ENCODE peak calls at places on chromosomes 4 and X, in nine cellular contexts. A, U, R, Q, Z, C, Y, N and G are unnamed samples.

GRCh38 chrX:5295004-5295403 is 933.7 kb downstream of the NLGN4X start:
- DNase-seq in A (no peak), U (no peak), R (no peak), Q (no peak), Z (no peak), C (no peak), Y (no peak), N (no peak), G (no peak)

GRCh38 chr4:147754037-147754445 is 22.2 kb downstream of the ARHGAP10 start:
- DNase-seq in A (no peak), U (no peak), R (no peak), Q (no peak), Z (peak), C (no peak), Y (no peak), N (peak), G (peak)

GRCh38 chr4:141021397-141022194 is 111.7 kb downstream of the RNF150 start:
- DNase-seq in A (no peak), U (no peak), R (no peak), Q (no peak), Z (no peak), C (no peak), Y (peak), N (no peak), G (peak)

GRCh38 chr4:65845169-65845568 is 174.9 kb upstream of the EPHA5 start:
- DNase-seq in A (no peak), U (no peak), R (no peak), Q (no peak), Z (no peak), C (no peak), Y (no peak), N (no peak), G (no peak)

GRCh38 chr4:120921456-120922389 is 803 bp downstream of the PRDM5 start:
- DNase-seq in A (peak), U (peak), R (peak), Q (peak), Z (peak), C (no peak), Y (peak), N (peak), G (peak)

GRCh38 chr4:47531241-47531953 is 46.3 kb downstream of the ATP10D start:
- DNase-seq in A (peak), U (no peak), R (no peak), Q (no peak), Z (peak), C (no peak), Y (no peak), N (peak), G (peak)

GRCh38 chr4:168221298-168221697 is 97.3 kb downstream of the DDX60 start:
- DNase-seq in A (no peak), U (no peak), R (no peak), Q (no peak), Z (peak), C (no peak), Y (no peak), N (peak), G (peak)

GRCh38 chr4:83362492-83363329 is 28.1 kb upstream of the HPSE start:
- DNase-seq in A (peak), U (no peak), R (no peak), Q (no peak), Z (peak), C (peak), Y (no peak), N (peak), G (peak)

GRCh38 chr4:95465010-95465409 is 83.8 kb downstream of the UNC5C start:
- DNase-seq in A (no peak), U (no peak), R (no peak), Q (no peak), Z (no peak), C (no peak), Y (no peak), N (peak), G (no peak)

GRCh38 chr4:20487446-20487845 is 212.8 kb upstream of the PACRGL start:
- DNase-seq in A (no peak), U (no peak), R (no peak), Q (no peak), Z (no peak), C (no peak), Y (no peak), N (no peak), G (no peak)

GRCh38 chrX:151982217-151982616 is 7.7 kb upstream of the GABRE start:
- DNase-seq in A (no peak), U (no peak), R (no peak), Q (no peak), Z (peak), C (no peak), Y (no peak), N (peak), G (peak)

GRCh38 chr4:150252741-150253140 is 174.5 kb downstream of the DCLK2 start:
- DNase-seq in A (no peak), U (no peak), R (no peak), Q (no peak), Z (no peak), C (no peak), Y (no peak), N (no peak), G (no peak)

GRCh38 chr4:17029964-17030363 is 131.5 kb upstream of the LDB2 start:
- DNase-seq in A (no peak), U (no peak), R (no peak), Q (no peak), Z (no peak), C (no peak), Y (no peak), N (peak), G (no peak)

GRCh38 chr4:12949719-12950118 is 534.4 kb downstream of the RAB28 start:
- DNase-seq in A (no peak), U (no peak), R (no peak), Q (no peak), Z (no peak), C (no peak), Y (no peak), N (no peak), G (no peak)

GRCh38 chrX:103554687-103555417 is 30.5 kb upstream of the TCEAL4 start:
- DNase-seq in A (peak), U (no peak), R (no peak), Q (no peak), Z (peak), C (peak), Y (peak), N (peak), G (no peak)

GRCh38 chr4:2995546-2996265 is 32.3 kb downstream of the GRK4 start:
- DNase-seq in A (no peak), U (no peak), R (no peak), Q (no peak), Z (no peak), C (no peak), Y (no peak), N (no peak), G (no peak)

GRCh38 chrX:6678313-6678712 is 143.4 kb upstream of the VCX3A start:
- DNase-seq in A (no peak), U (no peak), R (no peak), Q (no peak), Z (no peak), C (no peak), Y (no peak), N (no peak), G (no peak)

DNA sequence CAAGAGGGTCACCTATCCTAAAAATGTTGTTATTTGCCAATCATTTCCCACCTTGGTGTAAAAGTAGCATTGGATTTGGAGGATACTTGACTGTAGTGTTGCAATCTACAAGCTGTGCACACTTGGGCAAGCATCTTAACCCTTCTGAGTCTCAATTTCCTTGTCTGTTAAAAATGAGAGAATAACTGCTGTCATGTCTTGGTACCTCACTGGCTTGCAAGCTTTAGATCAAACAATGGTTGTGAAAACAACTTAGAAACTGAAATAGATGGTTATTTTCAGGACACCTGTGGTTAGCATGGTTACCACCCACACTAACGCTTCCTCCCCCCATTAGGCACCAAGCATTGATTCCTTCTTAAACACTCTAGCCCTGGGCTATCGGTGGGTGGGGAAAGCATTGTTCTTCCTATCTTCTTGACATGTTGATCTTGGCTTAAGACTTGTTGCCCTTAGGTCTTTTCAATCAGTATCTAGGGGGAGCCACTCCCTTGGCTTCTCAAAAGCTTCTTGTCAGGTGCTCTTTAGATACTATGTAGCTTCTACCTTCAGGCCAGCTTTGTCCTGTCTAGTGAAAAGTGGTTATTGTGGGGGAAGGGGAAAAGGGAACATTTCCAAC is 10.6 kb upstream of the AMOT start:
- DNase-seq in A (peak), U (no peak), R (no peak), Q (no peak), Z (no peak), C (peak), Y (no peak), N (no peak), G (no peak)
- H3K4me3 ChIP-seq in A (no peak), U (no peak), R (no peak), Q (no peak), Z (no peak), C (peak), Y (no peak), N (no peak), G (no peak)

DNA sequence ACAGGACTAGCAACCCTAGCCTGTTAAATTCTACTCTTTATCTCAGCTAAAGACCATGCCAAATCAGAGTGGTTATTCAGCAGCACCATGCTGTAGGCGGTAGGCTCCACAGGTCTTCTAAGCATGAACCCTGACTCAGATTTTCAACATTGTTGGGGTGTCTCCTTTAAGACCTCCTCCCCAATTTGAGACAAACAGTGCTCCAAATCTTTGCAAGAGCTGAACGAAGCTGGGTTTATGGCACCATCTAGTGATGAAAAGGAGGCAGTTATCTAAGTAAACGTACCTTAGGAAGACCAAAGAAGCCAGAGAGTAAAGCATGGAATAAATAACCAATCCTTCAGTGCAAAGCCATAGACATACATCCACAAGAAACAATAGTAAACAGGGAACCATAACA is 334.5 kb upstream of the SLC7A11 start:
- DNase-seq in A (peak), U (no peak), R (no peak), Q (no peak), Z (peak), C (peak), Y (no peak), N (peak), G (peak)
- TF ChIP-seq CTCF in A (peak), U (no peak), R (no peak), Q (no peak), Z (peak), C (peak), Y (peak), N (peak), G (peak)

GRCh38 chrX:9467181-9467580 is 2.3 kb downstream of the TBL1X start:
- DNase-seq in A (no peak), U (no peak), R (no peak), Q (no peak), Z (no peak), C (no peak), Y (no peak), N (no peak), G (no peak)
- H3K4me3 ChIP-seq in A (peak), U (no peak), R (no peak), Q (no peak), Z (peak), C (no peak), Y (peak), N (no peak), G (peak)

GRCh38 chr4:41750624-41751324 is 2.2 kb upstream of the PHOX2B start:
- DNase-seq in A (no peak), U (no peak), R (no peak), Q (no peak), Z (no peak), C (no peak), Y (peak), N (no peak), G (no peak)

GRCh38 chr4:41749650-41750049 is 1.1 kb upstream of the PHOX2B start:
- DNase-seq in A (no peak), U (no peak), R (no peak), Q (no peak), Z (no peak), C (no peak), Y (no peak), N (no peak), G (no peak)

GRCh38 chr4:41750158-41750623 is 1.7 kb upstream of the PHOX2B start:
- DNase-seq in A (no peak), U (no peak), R (no peak), Q (no peak), Z (no peak), C (no peak), Y (peak), N (no peak), G (no peak)

GRCh38 chr4:41752081-41752836 is 3.7 kb upstream of the PHOX2B start:
- DNase-seq in A (no peak), U (no peak), R (no peak), Q (no peak), Z (no peak), C (no peak), Y (no peak), N (no peak), G (no peak)

DNA sequence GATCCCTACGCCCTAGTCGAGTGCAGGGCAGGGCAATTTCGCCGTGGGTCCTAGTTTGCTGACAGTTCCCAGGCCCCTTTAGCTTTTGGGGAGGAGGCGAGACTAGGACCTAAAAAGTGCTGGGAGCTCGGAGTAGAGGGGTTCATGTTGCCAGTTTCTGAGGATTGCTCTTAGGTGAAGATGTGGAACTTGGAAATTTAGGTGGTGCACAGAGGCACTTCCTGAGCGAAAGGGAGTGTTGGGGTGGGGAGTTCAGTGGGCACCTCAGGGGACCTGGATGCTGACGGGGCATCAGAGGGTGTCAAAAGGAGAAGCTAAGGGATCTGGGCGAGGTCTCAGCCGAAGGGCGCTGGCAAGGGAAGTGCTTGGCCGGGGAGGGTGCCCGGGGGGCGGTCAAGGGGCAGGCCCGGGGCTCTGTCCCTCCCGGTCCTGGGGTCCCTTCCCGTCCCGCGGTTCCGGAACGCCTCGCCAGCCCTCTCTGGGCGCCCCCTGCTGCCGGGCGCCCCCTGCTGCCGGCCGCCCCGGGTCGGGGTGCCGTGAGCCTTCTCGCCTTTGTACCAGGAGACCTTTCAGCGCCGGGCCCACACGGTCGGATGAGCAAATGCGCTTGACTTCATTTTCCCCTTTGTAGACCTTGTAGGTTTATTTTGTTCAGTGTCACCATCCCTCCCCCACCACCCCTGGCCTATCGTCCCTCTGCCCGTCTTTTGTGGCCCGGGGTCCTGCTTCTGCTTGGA is 3.0 kb upstream of the PHOX2B start:
- DNase-seq in A (no peak), U (no peak), R (no peak), Q (no peak), Z (no peak), C (no peak), Y (peak), N (no peak), G (no peak)
- TF ChIP-seq CTCF in A (no peak), U (no peak), R (no peak), Q (no peak), Z (peak), C (peak), Y (peak), N (no peak), G (peak)